ENCODE peak calls at places on chromosomes 13 and 19, in four cellular contexts. D is A549, Z is germinal center, X is RPMI7951. P is an unnamed sample.

GRCh38 chr13:23321534-23322241 is 111.8 kb downstream of the SACS start:
- DNase-seq in D (peak), Z (no peak), X (peak), P (no peak)

GRCh38 chr13:99160415-99160814 is 40.2 kb upstream of the UBAC2 start:
- DNase-seq in D (no peak), Z (no peak), X (no peak), P (no peak)

GRCh38 chr19:40646564-40647254 is 43.7 kb downstream of the NUMBL start:
- DNase-seq in D (peak), Z (no peak), X (no peak), P (no peak)

GRCh38 chr19:40754611-40755247 is 3.7 kb downstream of the SNRPA start:
- DNase-seq in D (peak), Z (no peak), X (peak), P (no peak)

GRCh38 chr13:34358811-34359513 is 541.0 kb downstream of the RFC3 start:
- DNase-seq in D (peak), Z (no peak), X (peak), P (no peak)

GRCh38 chr19:8360196-8360595 is 3.8 kb upstream of the ANGPTL4 start:
- DNase-seq in D (no peak), Z (no peak), X (no peak), P (no peak)

GRCh38 chr19:1221141-1221903 is 15.7 kb downstream of the STK11 start:
- DNase-seq in D (peak), Z (no peak), X (peak), P (no peak)

GRCh38 chr19:48418317-48419064 is 25.0 kb downstream of the GRIN2D start:
- DNase-seq in D (peak), Z (no peak), X (peak), P (no peak)

GRCh38 chr13:96214804-96215445 is 125.0 kb downstream of the HS6ST3 start:
- DNase-seq in D (peak), Z (no peak), X (no peak), P (no peak)

GRCh38 chr13:114049626-114050101 is 75.8 kb upstream of the C13orf46 start:
- DNase-seq in D (no peak), Z (no peak), X (no peak), P (no peak)

GRCh38 chr19:2856457-2857055 is 10.6 kb upstream of the ZNF556 start:
- DNase-seq in D (no peak), Z (no peak), X (no peak), P (no peak)